ENCODE peak calls at places on chromosomes 2 and 18, in four cellular contexts. One of them, this sample, is unnamed.

GRCh38 chr2:234147335-234147861 is 96.9 kb downstream of the SPP2 start:
- DNase-seq in GM12891: no peak
- DNase-seq in K562: no peak
- DNase-seq in GM12878: no peak
- DNase-seq in this sample: no peak

GRCh38 chr2:176079851-176080539 is 3.8 kb downstream of the EVX2 start:
- DNase-seq in GM12891: no peak
- DNase-seq in K562: peak
- DNase-seq in GM12878: no peak
- DNase-seq in this sample: peak

GRCh38 chr2:64837925-64838641 is 151.1 kb upstream of the SLC1A4 start:
- DNase-seq in GM12891: no peak
- DNase-seq in K562: no peak
- DNase-seq in GM12878: no peak
- DNase-seq in this sample: peak

GRCh38 chr18:7094432-7094831 is 23.2 kb downstream of the LAMA1 start:
- DNase-seq in GM12891: no peak
- DNase-seq in K562: no peak
- DNase-seq in GM12878: no peak
- DNase-seq in this sample: no peak

GRCh38 chr2:231684314-231685223 is 23.8 kb upstream of the PTMA start:
- DNase-seq in GM12891: no peak
- DNase-seq in K562: no peak
- DNase-seq in GM12878: no peak
- DNase-seq in this sample: peak

GRCh38 chr2:235324324-235324723 is 169.5 kb upstream of the AGAP1 start:
- DNase-seq in GM12891: no peak
- DNase-seq in K562: no peak
- DNase-seq in GM12878: no peak
- DNase-seq in this sample: no peak

GRCh38 chr18:54712315-54712714 is 116.0 kb upstream of the RAB27B start:
- DNase-seq in GM12891: no peak
- DNase-seq in K562: no peak
- DNase-seq in GM12878: no peak
- DNase-seq in this sample: no peak

GRCh38 chr2:100124746-100125145 is 17.6 kb downstream of the AFF3 start:
- DNase-seq in GM12891: no peak
- DNase-seq in K562: no peak
- DNase-seq in GM12878: no peak
- DNase-seq in this sample: no peak

GRCh38 chr2:152861349-152861942 is 143.0 kb downstream of the ARL6IP6 start:
- DNase-seq in GM12891: no peak
- DNase-seq in K562: peak
- DNase-seq in GM12878: no peak
- DNase-seq in this sample: peak

GRCh38 chr18:68394705-68395104 is 320.2 kb downstream of the TMX3 start:
- DNase-seq in GM12891: no peak
- DNase-seq in K562: no peak
- DNase-seq in GM12878: no peak
- DNase-seq in this sample: no peak

GRCh38 chr2:218986148-218986761 is 1.3 kb upstream of the FEV start:
- DNase-seq in GM12891: no peak
- DNase-seq in K562: no peak
- DNase-seq in GM12878: no peak
- DNase-seq in this sample: no peak

GRCh38 chr2:211055438-211055837 is 499.0 kb downstream of the CPS1 start:
- DNase-seq in GM12891: no peak
- DNase-seq in K562: no peak
- DNase-seq in GM12878: no peak
- DNase-seq in this sample: peak

GRCh38 chr2:147386284-147386683 is 458.5 kb upstream of the ACVR2A start:
- DNase-seq in GM12891: no peak
- DNase-seq in K562: no peak
- DNase-seq in GM12878: no peak
- DNase-seq in this sample: no peak

GRCh38 chr2:99643824-99644787 is 154.3 kb upstream of the REV1 start:
- DNase-seq in GM12891: no peak
- DNase-seq in K562: no peak
- DNase-seq in GM12878: no peak
- DNase-seq in this sample: no peak

GRCh38 chr2:100274076-100274475 is 48.2 kb downstream of the LONRF2 start:
- DNase-seq in GM12891: no peak
- DNase-seq in K562: no peak
- DNase-seq in GM12878: no peak
- DNase-seq in this sample: no peak

GRCh38 chr2:134489732-134490384 is 228.9 kb downstream of the TMEM163 start:
- DNase-seq in GM12891: no peak
- DNase-seq in K562: no peak
- DNase-seq in GM12878: no peak
- DNase-seq in this sample: no peak
- TF ChIP-seq SPI1 in GM12891: no peak
- TF ChIP-seq SPI1 in K562: no peak
- TF ChIP-seq SPI1 in GM12878: no peak
- TF ChIP-seq SPI1 in this sample: no peak

GRCh38 chr2:239539083-239539775 is 138.4 kb upstream of the HDAC4 start:
- DNase-seq in GM12891: no peak
- DNase-seq in K562: no peak
- DNase-seq in GM12878: no peak
- DNase-seq in this sample: no peak

GRCh38 chr2:239536186-239536585 is 135.4 kb upstream of the HDAC4 start:
- DNase-seq in GM12891: no peak
- DNase-seq in K562: no peak
- DNase-seq in GM12878: no peak
- DNase-seq in this sample: no peak

GRCh38 chr2:239539776-239540100 is 138.9 kb upstream of the HDAC4 start:
- DNase-seq in GM12891: no peak
- DNase-seq in K562: no peak
- DNase-seq in GM12878: no peak
- DNase-seq in this sample: no peak

GRCh38 chr2:239538357-239539052 is 137.7 kb upstream of the HDAC4 start:
- DNase-seq in GM12891: no peak
- DNase-seq in K562: no peak
- DNase-seq in GM12878: no peak
- DNase-seq in this sample: no peak

GRCh38 chr2:239537633-239538356 is 137.0 kb upstream of the HDAC4 start:
- DNase-seq in GM12891: no peak
- DNase-seq in K562: no peak
- DNase-seq in GM12878: no peak
- DNase-seq in this sample: no peak
- TF ChIP-seq SPI1 in GM12891: no peak
- TF ChIP-seq SPI1 in K562: no peak
- TF ChIP-seq SPI1 in GM12878: no peak
- TF ChIP-seq SPI1 in this sample: no peak

DNA sequence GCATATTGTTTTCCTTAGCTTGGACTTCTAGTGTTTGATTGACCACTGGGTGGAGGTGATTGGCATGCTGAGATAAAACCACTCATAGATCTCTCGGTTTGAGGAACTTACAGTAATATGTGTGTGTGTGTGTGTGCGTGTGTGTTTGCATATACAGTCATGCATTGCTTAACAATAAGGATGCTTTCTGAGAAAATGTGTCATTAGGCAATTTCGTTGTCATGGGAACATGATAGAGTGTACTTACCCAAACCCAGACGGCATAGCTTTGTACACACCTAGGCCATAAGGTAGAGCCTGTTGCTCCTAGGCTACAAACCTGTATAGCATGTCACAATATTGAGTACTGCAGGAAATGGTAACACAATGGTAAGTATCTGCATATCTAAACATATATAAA is 167.3 kb downstream of the NYAP2 start:
- DNase-seq in GM12891: no peak
- DNase-seq in K562: no peak
- DNase-seq in GM12878: no peak
- DNase-seq in this sample: peak
- TF ChIP-seq SPI1 in GM12891: no peak
- TF ChIP-seq SPI1 in K562: no peak
- TF ChIP-seq SPI1 in GM12878: no peak
- TF ChIP-seq SPI1 in this sample: no peak

GRCh38 chr2:226223704-226224103 is 575.9 kb downstream of the IRS1 start:
- DNase-seq in GM12891: no peak
- DNase-seq in K562: no peak
- DNase-seq in GM12878: no peak
- DNase-seq in this sample: no peak

GRCh38 chr2:226216578-226216977 is 583.0 kb downstream of the IRS1 start:
- DNase-seq in GM12891: no peak
- DNase-seq in K562: no peak
- DNase-seq in GM12878: no peak
- DNase-seq in this sample: no peak

GRCh38 chr2:226217191-226217590 is 582.4 kb downstream of the IRS1 start:
- DNase-seq in GM12891: no peak
- DNase-seq in K562: no peak
- DNase-seq in GM12878: no peak
- DNase-seq in this sample: no peak

GRCh38 chr2:226215902-226216503 is 583.6 kb downstream of the IRS1 start:
- DNase-seq in GM12891: no peak
- DNase-seq in K562: peak
- DNase-seq in GM12878: no peak
- DNase-seq in this sample: peak

GRCh38 chr2:226220511-226220910 is 579.1 kb downstream of the IRS1 start:
- DNase-seq in GM12891: no peak
- DNase-seq in K562: no peak
- DNase-seq in GM12878: no peak
- DNase-seq in this sample: no peak
- TF ChIP-seq SPI1 in GM12891: no peak
- TF ChIP-seq SPI1 in K562: no peak
- TF ChIP-seq SPI1 in GM12878: no peak
- TF ChIP-seq SPI1 in this sample: no peak

DNA sequence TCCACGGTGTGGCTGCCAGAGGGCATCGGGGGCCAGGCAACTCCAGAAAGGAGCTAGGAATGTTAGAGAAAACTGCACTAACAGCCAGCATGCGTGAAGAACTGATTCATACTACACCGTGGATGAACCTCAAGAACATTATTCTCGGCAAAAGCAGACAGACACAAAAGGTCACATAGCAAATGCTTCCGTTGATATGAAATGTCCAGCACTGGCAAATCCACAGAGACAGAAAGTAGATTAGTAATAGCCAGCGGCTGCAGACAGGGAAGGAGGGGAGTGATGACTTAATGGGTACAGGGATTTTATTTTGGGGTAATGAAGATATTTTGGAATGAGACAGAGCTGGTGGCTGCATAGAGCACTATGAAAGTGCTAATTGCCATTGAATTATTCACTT is 37.4 kb downstream of the SCTR start:
- DNase-seq in GM12891: no peak
- DNase-seq in K562: no peak
- DNase-seq in GM12878: no peak
- DNase-seq in this sample: no peak
- TF ChIP-seq SPI1 in GM12891: no peak
- TF ChIP-seq SPI1 in K562: no peak
- TF ChIP-seq SPI1 in GM12878: no peak
- TF ChIP-seq SPI1 in this sample: no peak

GRCh38 chr2:205895981-205896655 is 189.9 kb downstream of the INO80D start:
- DNase-seq in GM12891: no peak
- DNase-seq in K562: no peak
- DNase-seq in GM12878: no peak
- DNase-seq in this sample: no peak

GRCh38 chr2:205887637-205888036 is 198.3 kb downstream of the INO80D start:
- DNase-seq in GM12891: no peak
- DNase-seq in K562: no peak
- DNase-seq in GM12878: no peak
- DNase-seq in this sample: no peak

GRCh38 chr2:205889073-205889472 is 196.9 kb downstream of the INO80D start:
- DNase-seq in GM12891: no peak
- DNase-seq in K562: no peak
- DNase-seq in GM12878: no peak
- DNase-seq in this sample: no peak

GRCh38 chr2:205892141-205893064 is 193.6 kb downstream of the INO80D start:
- DNase-seq in GM12891: no peak
- DNase-seq in K562: no peak
- DNase-seq in GM12878: no peak
- DNase-seq in this sample: no peak
- TF ChIP-seq SPI1 in GM12891: no peak
- TF ChIP-seq SPI1 in K562: no peak
- TF ChIP-seq SPI1 in GM12878: no peak
- TF ChIP-seq SPI1 in this sample: no peak